ENCODE peak calls at places on chromosomes 2 and 18, in six cellular contexts. O is fibroblast of lung, D is uterus, K is body of pancreas, S is heart left ventricle, Z is mammary epithelial cell. G is an unnamed sample.

GRCh38 chr2:28979576-28980366 is 1.3 kb upstream of the TOGARAM2 start:
- DNase-seq in S (no peak), Z (peak; percentile 47), K (no peak), D (no peak), O (no peak), G (no peak)

GRCh38 chr2:130850788-130851623 is 14.3 kb downstream of the ARHGEF4 start:
- DNase-seq in S (no peak), O (no peak), K (no peak), Z (no peak), D (no peak), G (no peak)

GRCh38 chr2:32926708-32927084 is 20.1 kb upstream of the LTBP1 start:
- DNase-seq in D (no peak), K (no peak), Z (no peak), S (peak; percentile 25), O (peak; percentile 82), G (no peak)

GRCh38 chr2:155866477-155866876 is 466.0 kb downstream of the NR4A2 start:
- DNase-seq in Z (no peak), S (no peak), O (no peak), D (no peak), K (no peak), G (no peak)

GRCh38 chr2:74216642-74217041 is 18.2 kb downstream of the MTHFD2 start:
- DNase-seq in O (no peak), D (no peak), K (no peak), Z (no peak), S (no peak), G (no peak)

GRCh38 chr2:216083464-216084279 is 2.0 kb downstream of the TMEM169 start:
- DNase-seq in S (no peak), K (no peak), D (no peak), O (peak; percentile 31), Z (peak; percentile 88), G (no peak)

GRCh38 chr18:27723168-27723567 is 453.8 kb downstream of the CDH2 start:
- DNase-seq in Z (no peak), D (no peak), O (no peak), K (no peak), S (no peak), G (no peak)

GRCh38 chr2:241636182-241636982 is 576 bp downstream of the THAP4 start:
- DNase-seq in Z (peak; percentile 44), S (peak; percentile 49), K (peak; percentile 67), D (peak; percentile 41), O (peak; percentile 32), G (no peak)

GRCh38 chr2:20612835-20613341 is 38.0 kb downstream of the HS1BP3 start:
- DNase-seq in D (peak; percentile 4), S (no peak), Z (no peak), O (no peak), K (no peak), G (no peak)

GRCh38 chr18:35085450-35086032 is 44.3 kb downstream of the MAPRE2 start:
- DNase-seq in O (no peak), S (no peak), K (no peak), D (no peak), Z (no peak), G (no peak)

GRCh38 chr18:56258178-56258577 is 380.2 kb downstream of the TXNL1 start:
- DNase-seq in S (no peak), O (peak; percentile 29), Z (no peak), K (no peak), D (no peak), G (no peak)

GRCh38 chr2:111659361-111660281 is 224.4 kb downstream of the ANAPC1 start:
- DNase-seq in S (no peak), K (peak; percentile 57), D (peak; percentile 50), Z (peak; percentile 99), O (peak; percentile 92), G (no peak)

GRCh38 chr2:232293191-232293590 is 85.4 kb upstream of the ALPP start:
- DNase-seq in S (no peak), K (no peak), O (no peak), D (no peak), Z (no peak), G (no peak)

GRCh38 chr2:223779877-223780276 is 57.5 kb downstream of the AP1S3 start:
- DNase-seq in S (no peak), O (peak; percentile 42), Z (peak; percentile 44), D (no peak), K (peak; percentile 21), G (no peak)

GRCh38 chr2:68900496-68901198 is 29.4 kb upstream of the BMP10 start:
- DNase-seq in D (no peak), S (no peak), K (no peak), Z (no peak), O (no peak), G (no peak)

GRCh38 chr2:115129502-115129901 is 687.1 kb downstream of the DPP10 start:
- DNase-seq in D (no peak), Z (no peak), S (no peak), K (no peak), O (no peak), G (no peak)

GRCh38 chr2:74070991-74071390 is 76.7 kb downstream of the BOLA3 start:
- DNase-seq in Z (no peak), D (no peak), K (no peak), S (no peak), O (no peak), G (no peak)

GRCh38 chr18:30687501-30687900 is 355.0 kb downstream of the DSC3 start:
- DNase-seq in S (no peak), O (no peak), Z (no peak), D (no peak), K (no peak), G (no peak)

GRCh38 chr2:230932556-230933511 is 7.8 kb upstream of the GPR55 start:
- DNase-seq in S (peak; percentile 62), O (peak; percentile 70), K (no peak), Z (peak; percentile 19), D (peak; percentile 53), G (peak; percentile 44)

GRCh38 chr2:84306361-84306760 is 152.7 kb downstream of the SUCLG1 start:
- DNase-seq in K (no peak), S (no peak), Z (no peak), O (no peak), D (no peak), G (no peak)

GRCh38 chr2:47108638-47109372 is 46.3 kb downstream of the STPG4 start:
- DNase-seq in K (no peak), O (no peak), D (no peak), S (no peak), Z (no peak), G (no peak)

GRCh38 chr2:15808221-15808574 is 132.2 kb upstream of the MYCN start:
- DNase-seq in D (no peak), O (no peak), S (no peak), Z (no peak), K (no peak), G (no peak)

GRCh38 chr2:118539290-118539689 is 308.2 kb downstream of the EN1 start:
- DNase-seq in D (no peak), O (peak; percentile 25), Z (no peak), S (no peak), K (peak; percentile 45), G (no peak)

GRCh38 chr2:20065885-20066602 is 14.6 kb upstream of the LAPTM4A start:
- DNase-seq in Z (peak; percentile 98), O (peak; percentile 86), D (no peak), K (peak; percentile 38), S (peak; percentile 64), G (no peak)

GRCh38 chr2:38549851-38550250 is 52.9 kb downstream of the HNRNPLL start:
- DNase-seq in O (no peak), Z (no peak), S (no peak), K (no peak), D (no peak), G (no peak)

GRCh38 chr2:112891333-112891950 is 19.5 kb upstream of the IL37 start:
- DNase-seq in K (no peak), D (no peak), S (no peak), O (no peak), Z (peak; percentile 99), G (no peak)

GRCh38 chr2:62661263-62661635 is 44.3 kb upstream of the EHBP1 start:
- DNase-seq in D (no peak), Z (no peak), S (no peak), O (no peak), K (no peak), G (no peak)

DNA sequence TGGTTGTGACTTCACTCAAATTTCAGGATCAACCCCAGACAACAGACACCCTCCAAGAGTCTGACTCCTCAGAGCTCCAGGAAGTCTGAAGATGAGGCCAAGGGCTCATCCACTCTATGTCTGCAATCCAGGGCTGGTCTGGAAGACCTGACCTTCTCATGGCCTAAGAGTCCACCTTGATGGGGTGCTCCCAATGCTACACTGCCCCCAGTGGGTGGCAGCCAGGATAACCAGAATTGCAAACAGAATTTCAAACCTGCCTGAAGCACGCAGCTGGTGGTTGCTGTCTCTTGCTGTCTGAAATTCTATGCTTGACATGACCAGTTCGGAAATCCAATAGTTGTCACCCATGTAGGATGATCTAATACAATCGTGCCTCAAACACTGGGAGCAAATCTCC is 96.0 kb downstream of the UXS1 start:
- DNase-seq in Z (no peak), O (peak; percentile 15), D (no peak), S (no peak), K (no peak), G (no peak)
- TF ChIP-seq CTCF in Z (peak; percentile 20), O (peak; percentile 48), D (no peak), S (no peak), K (no peak), G (peak; percentile 32)

GRCh38 chr2:79960035-79960725 is 344.4 kb downstream of the LRRTM1 start:
- DNase-seq in O (no peak), Z (no peak), K (no peak), S (no peak), D (no peak), G (no peak)
- H3K27ac ChIP-seq in O (no peak overlapping the region), Z (no peak overlapping the region), K (no peak overlapping the region), S (no peak overlapping the region), D (no peak overlapping the region), G (no peak overlapping the region)

GRCh38 chr2:189674374-189675112 is at the start of gene ANKAR:
- DNase-seq in O (peak; percentile 92), K (peak; percentile 91), S (peak; percentile 91), D (peak; percentile 91), Z (peak; percentile 77), G (peak; percentile 82)

GRCh38 chr2:189673661-189674373 is 653 bp upstream of the ANKAR start:
- DNase-seq in K (no peak), D (no peak), S (no peak), O (no peak), Z (no peak), G (no peak)

DNA sequence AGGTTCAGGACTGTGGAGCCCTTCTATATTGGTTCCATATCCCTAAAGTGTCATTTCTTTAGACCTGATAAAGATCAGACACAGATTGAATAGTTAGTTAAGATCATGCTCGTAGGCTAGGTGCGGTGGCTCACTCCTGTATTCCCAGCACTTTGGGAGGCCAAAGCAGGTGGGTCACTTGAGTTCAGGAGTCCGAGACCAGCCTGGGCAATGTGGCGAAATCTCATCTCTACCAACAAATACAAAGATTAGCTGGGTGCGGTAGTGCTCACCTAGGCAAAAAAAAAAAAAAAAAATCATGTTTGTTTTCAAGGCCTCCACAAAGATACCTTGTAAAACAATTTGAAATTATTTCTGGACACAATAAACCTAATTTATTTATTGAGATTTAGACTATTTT is 4.6 kb upstream of the ANKAR start:
- DNase-seq in D (no peak), Z (no peak), S (no peak), O (no peak), K (no peak), G (no peak)
- TF ChIP-seq CTCF in D (no peak), Z (no peak), S (no peak), O (no peak), K (no peak), G (no peak)

GRCh38 chr2:160226367-160226766 is 26.3 kb upstream of the ITGB6 start:
- DNase-seq in O (no peak), S (no peak), D (no peak), K (no peak), Z (no peak), G (no peak)
- H3K27ac ChIP-seq in O (no peak overlapping the region), S (no peak overlapping the region), D (no peak overlapping the region), K (peak overlapping the region; percentile 81), Z (peak overlapping the region; percentile 99), G (no peak overlapping the region)